ENCODE peak calls at places on chromosome 18, in six cellular contexts. F, D, U, P, T and O are unnamed samples. For H3K27me3, the result is how much of the 10 kb centered on the place peaks cover.

GRCh38 chr18:3448845-3449701 is 899 bp upstream of the TGIF1 start:
- DNase-seq in P (peak), D (no peak), F (peak), U (peak), T (peak), O (peak)

GRCh38 chr18:68429809-68430208 is 285.1 kb downstream of the TMX3 start:
- DNase-seq in P (no peak), D (no peak), U (peak), T (no peak), F (no peak), O (no peak)

GRCh38 chr18:75161629-75162028 is 47.3 kb downstream of the PTGR3 start:
- DNase-seq in F (peak), P (peak), U (peak), D (peak), T (peak), O (no peak)

GRCh38 chr18:68215931-68216330 is 499.0 kb downstream of the TMX3 start:
- DNase-seq in D (peak), T (no peak), F (no peak), P (no peak), U (peak), O (no peak)

GRCh38 chr18:62436636-62437519 is 85.9 kb upstream of the ZCCHC2 start:
- DNase-seq in T (no peak), F (peak), D (no peak), U (peak), P (peak), O (peak)

GRCh38 chr18:38796762-38797161 is 1231.2 kb upstream of the CELF4 start:
- DNase-seq in P (no peak), D (no peak), F (no peak), T (no peak), U (no peak), O (no peak)

GRCh38 chr18:63322908-63323634 is 3.5 kb upstream of the BCL2 start:
- DNase-seq in F (peak), P (peak), T (no peak), D (peak), U (peak), O (peak)

GRCh38 chr18:58263733-58264469 is 219.9 kb downstream of the NEDD4L start:
- DNase-seq in F (no peak), U (peak), T (no peak), D (no peak), P (no peak), O (no peak)

GRCh38 chr18:11322006-11322405 is 172.6 kb upstream of the PIEZO2 start:
- DNase-seq in P (no peak), T (no peak), U (peak), F (no peak), D (no peak), O (no peak)

GRCh38 chr18:59268127-59268721 is 5.0 kb downstream of the RAX start:
- DNase-seq in U (no peak), T (no peak), P (no peak), F (no peak), D (no peak), O (no peak)
- H3K27me3 ChIP-seq in U (half or more), T (under half), P (half or more), F (half or more), D (under half), O (under half)

GRCh38 chr18:59308201-59309014 is 10.0 kb downstream of the CPLX4 start:
- DNase-seq in U (peak), D (peak), F (peak), T (peak), P (peak), O (peak)
- H3K27me3 ChIP-seq in U (half or more), D (under half), F (under half), T (under half), P (under half), O (under half)

DNA sequence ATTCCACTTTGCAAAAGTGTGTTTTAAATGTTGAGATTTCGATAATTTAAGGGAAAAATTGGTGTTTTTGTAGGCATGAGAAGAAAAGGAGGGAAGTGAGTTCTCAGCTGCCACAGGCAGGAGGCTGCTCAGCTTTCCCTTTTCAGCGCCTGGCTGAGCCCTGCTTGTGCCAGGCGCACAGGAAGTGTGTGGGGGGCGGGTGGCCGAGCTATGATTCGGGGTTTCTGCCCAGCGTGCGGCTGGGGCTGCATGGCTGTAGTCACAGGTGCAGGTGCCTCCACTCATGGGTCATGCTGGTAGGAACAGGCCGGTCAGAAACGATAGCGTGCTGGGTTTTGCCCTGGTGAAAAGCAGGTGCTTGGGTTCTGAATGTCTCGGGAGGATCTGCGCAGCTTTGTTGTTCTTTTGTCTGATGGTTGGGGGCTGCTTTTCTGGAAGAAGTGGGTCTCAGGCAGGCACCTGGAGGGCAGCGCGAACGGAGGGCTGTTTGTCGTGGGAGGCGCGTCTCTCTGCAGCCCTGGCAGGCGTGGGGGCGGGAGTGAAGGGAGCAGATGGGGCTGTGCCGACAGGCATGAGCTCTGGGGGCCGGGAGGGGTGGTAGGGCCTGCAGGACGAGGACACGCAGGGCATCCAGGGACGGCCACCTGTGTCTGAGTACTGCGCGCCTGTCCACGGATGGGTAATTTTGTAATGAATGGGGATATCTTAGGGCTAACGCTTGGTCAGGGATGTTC is 2.0 kb downstream of the KCNG2 start:
- DNase-seq in T (no peak), F (no peak), D (no peak), U (no peak), P (no peak), O (no peak)
- H3K27me3 ChIP-seq in T (under half), F (under half), D (under half), U (under half), P (under half), O (under half)

GRCh38 chr18:37343542-37343851 is 222.1 kb downstream of the CELF4 start:
- DNase-seq in F (no peak), D (no peak), U (no peak), T (no peak), P (no peak), O (no peak)

GRCh38 chr18:37346048-37346447 is 219.6 kb downstream of the CELF4 start:
- DNase-seq in D (no peak), T (no peak), U (no peak), P (no peak), F (no peak), O (no peak)

DNA sequence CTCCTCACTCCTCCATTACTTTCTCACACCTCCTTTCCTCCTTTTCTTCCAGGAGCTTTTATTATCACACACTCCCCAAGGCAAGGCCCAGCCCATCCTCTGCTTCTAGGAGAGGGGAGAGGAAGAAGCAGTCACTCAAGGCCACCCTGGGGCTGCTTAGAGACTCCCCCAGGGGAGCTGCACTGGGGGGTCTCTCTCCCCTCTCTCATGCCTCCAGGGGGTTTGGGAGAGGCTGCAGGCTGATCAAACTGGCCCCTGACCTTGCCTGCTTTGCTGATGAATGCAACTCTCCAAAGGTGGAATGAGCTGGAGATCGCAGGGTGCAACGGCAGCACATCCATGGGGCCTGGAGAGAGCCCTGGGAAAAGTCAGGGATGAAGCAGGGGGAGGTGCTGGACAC is 216.9 kb downstream of the CELF4 start:
- DNase-seq in F (no peak), U (no peak), T (no peak), P (no peak), D (no peak), O (no peak)
- H3K27me3 ChIP-seq in F (under half), U (half or more), T (under half), P (under half), D (under half), O (under half)

GRCh38 chr18:79796016-79796415 is 1.7 kb upstream of the KCNG2 start:
- DNase-seq in F (no peak), P (no peak), T (no peak), D (no peak), U (no peak), O (no peak)

GRCh38 chr18:79798346-79798998 is 734 bp downstream of the KCNG2 start:
- DNase-seq in P (no peak), D (no peak), U (peak), T (no peak), F (no peak), O (no peak)

GRCh38 chr18:79796531-79797390 is 977 bp upstream of the KCNG2 start:
- DNase-seq in U (no peak), P (no peak), D (no peak), F (no peak), T (no peak), O (no peak)

GRCh38 chr18:79798999-79799370 is 1.2 kb downstream of the KCNG2 start:
- DNase-seq in T (no peak), P (no peak), D (no peak), U (no peak), F (no peak), O (no peak)

GRCh38 chr18:79797518-79798345 is at the start of gene KCNG2:
- DNase-seq in D (no peak), U (no peak), P (no peak), F (no peak), T (no peak), O (no peak)
- H3K27me3 ChIP-seq in D (under half), U (under half), P (under half), F (under half), T (under half), O (under half)

GRCh38 chr18:5627756-5628511 is 84.1 kb upstream of the EPB41L3 start:
- DNase-seq in P (no peak), U (no peak), D (no peak), T (no peak), F (no peak), O (no peak)

GRCh38 chr18:5626130-5626880 is 82.5 kb upstream of the EPB41L3 start:
- DNase-seq in T (no peak), D (no peak), P (no peak), U (no peak), F (no peak), O (no peak)

GRCh38 chr18:5628512-5629255 is 84.9 kb upstream of the EPB41L3 start:
- DNase-seq in T (peak), P (peak), D (no peak), F (no peak), U (peak), O (peak)

GRCh38 chr18:5622905-5623304 is 79.1 kb upstream of the EPB41L3 start:
- DNase-seq in D (no peak), U (no peak), P (no peak), T (no peak), F (no peak), O (no peak)

GRCh38 chr18:5625076-5625475 is 81.3 kb upstream of the EPB41L3 start:
- DNase-seq in F (no peak), T (no peak), U (no peak), P (no peak), D (no peak), O (no peak)
- H3K27me3 ChIP-seq in F (half or more), T (under half), U (under half), P (under half), D (under half), O (under half)

DNA sequence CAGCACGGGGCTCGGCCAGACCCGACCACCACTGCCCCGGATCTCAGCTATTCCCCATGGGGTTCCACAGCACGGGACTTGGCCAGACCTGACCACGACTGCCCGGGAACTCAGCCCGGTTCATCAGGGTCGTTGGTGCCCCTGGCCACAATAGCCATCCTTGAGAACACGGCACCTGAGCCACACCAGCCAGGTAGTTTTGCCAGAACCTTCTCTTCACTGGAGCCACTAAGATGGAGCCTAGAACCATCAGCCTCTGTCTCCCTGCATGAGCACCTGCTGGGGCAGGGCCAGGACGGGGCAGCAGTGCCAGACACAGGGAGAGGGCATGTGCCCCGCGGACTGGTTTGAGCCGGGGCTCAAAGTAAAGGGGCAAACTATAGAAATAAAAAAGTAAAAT is 11.4 kb upstream of the KCNG2 start:
- DNase-seq in T (no peak), F (no peak), P (no peak), D (no peak), U (no peak), O (no peak)
- H3K27me3 ChIP-seq in T (under half), F (under half), P (under half), D (under half), U (under half), O (under half)

GRCh38 chr18:12711446-12711845 is 8.6 kb downstream of the PSMG2 start:
- DNase-seq in D (no peak), P (no peak), T (no peak), F (no peak), U (no peak), O (no peak)
- H3K27me3 ChIP-seq in D (under half), P (under half), T (under half), F (under half), U (under half), O (under half)

GRCh38 chr18:42047721-42048120 is 92.7 kb downstream of the PIK3C3 start:
- DNase-seq in F (no peak), U (no peak), D (no peak), T (no peak), P (no peak), O (no peak)
- H3K27me3 ChIP-seq in F (under half), U (under half), D (under half), T (under half), P (under half), O (under half)

GRCh38 chr18:49257609-49258008 is 202.8 kb downstream of the DYM start:
- DNase-seq in D (no peak), U (no peak), F (no peak), T (no peak), P (no peak), O (no peak)
- H3K27me3 ChIP-seq in D (under half), U (under half), F (under half), T (under half), P (under half), O (under half)